ENCODE peak calls at places on chromosomes 11 and 22, in five cellular contexts. One of them, this sample, is unnamed.
A peak's percentile ranks its signal among the peaks of the same experiment; 100 is the strongest.

GRCh38 chr11:111983187-111983986 is 41.8 kb upstream of the DLAT start:
- DNase-seq in tibial artery: no peak
- DNase-seq in activated effector memory CD4-positive, alpha-beta T cell treated with anti-CD3 and anti-CD28 coated beads, Interleukin-2, amount 50 U/mL, for 16 hours: no peak
- DNase-seq in IMR-90: peak; percentile 72
- DNase-seq in brain microvascular endothelial cell: no peak
- DNase-seq in this sample: no peak

GRCh38 chr11:73715551-73715950 is 45.3 kb downstream of the RAB6A start:
- DNase-seq in tibial artery: no peak
- DNase-seq in activated effector memory CD4-positive, alpha-beta T cell treated with anti-CD3 and anti-CD28 coated beads, Interleukin-2, amount 50 U/mL, for 16 hours: no peak
- DNase-seq in IMR-90: no peak
- DNase-seq in brain microvascular endothelial cell: no peak
- DNase-seq in this sample: no peak

GRCh38 chr22:42820075-42820763 is 36.9 kb downstream of the ARFGAP3 start:
- DNase-seq in tibial artery: no peak
- DNase-seq in activated effector memory CD4-positive, alpha-beta T cell treated with anti-CD3 and anti-CD28 coated beads, Interleukin-2, amount 50 U/mL, for 16 hours: no peak
- DNase-seq in IMR-90: peak; percentile 93
- DNase-seq in brain microvascular endothelial cell: peak; percentile 40
- DNase-seq in this sample: no peak

GRCh38 chr11:123841189-123841588 is 35.0 kb upstream of the OR6M1 start:
- DNase-seq in tibial artery: no peak
- DNase-seq in activated effector memory CD4-positive, alpha-beta T cell treated with anti-CD3 and anti-CD28 coated beads, Interleukin-2, amount 50 U/mL, for 16 hours: no peak
- DNase-seq in IMR-90: no peak
- DNase-seq in brain microvascular endothelial cell: no peak
- DNase-seq in this sample: no peak

GRCh38 chr11:123137496-123138270 is 57.4 kb downstream of the CLMP start:
- DNase-seq in tibial artery: peak; percentile 83
- DNase-seq in activated effector memory CD4-positive, alpha-beta T cell treated with anti-CD3 and anti-CD28 coated beads, Interleukin-2, amount 50 U/mL, for 16 hours: no peak
- DNase-seq in IMR-90: peak; percentile 75
- DNase-seq in brain microvascular endothelial cell: peak; percentile 46
- DNase-seq in this sample: peak; percentile 93

GRCh38 chr11:66183581-66184048 is 84.8 kb upstream of the RAB1B start:
- DNase-seq in tibial artery: no peak
- DNase-seq in activated effector memory CD4-positive, alpha-beta T cell treated with anti-CD3 and anti-CD28 coated beads, Interleukin-2, amount 50 U/mL, for 16 hours: no peak
- DNase-seq in IMR-90: no peak
- DNase-seq in brain microvascular endothelial cell: peak; percentile 22
- DNase-seq in this sample: no peak

GRCh38 chr11:24422371-24422770 is 74.5 kb upstream of the LUZP2 start:
- DNase-seq in tibial artery: no peak
- DNase-seq in activated effector memory CD4-positive, alpha-beta T cell treated with anti-CD3 and anti-CD28 coated beads, Interleukin-2, amount 50 U/mL, for 16 hours: no peak
- DNase-seq in IMR-90: peak; percentile 36
- DNase-seq in brain microvascular endothelial cell: peak; percentile 18
- DNase-seq in this sample: no peak

GRCh38 chr11:1655168-1656060 is 25.8 kb downstream of the KRTAP5-5 start:
- DNase-seq in tibial artery: peak; percentile 5
- DNase-seq in activated effector memory CD4-positive, alpha-beta T cell treated with anti-CD3 and anti-CD28 coated beads, Interleukin-2, amount 50 U/mL, for 16 hours: peak; percentile 47
- DNase-seq in IMR-90: no peak
- DNase-seq in brain microvascular endothelial cell: no peak
- DNase-seq in this sample: no peak

GRCh38 chr11:70567680-70568503 is 169.6 kb downstream of the CTTN start:
- DNase-seq in tibial artery: peak; percentile 67
- DNase-seq in activated effector memory CD4-positive, alpha-beta T cell treated with anti-CD3 and anti-CD28 coated beads, Interleukin-2, amount 50 U/mL, for 16 hours: no peak
- DNase-seq in IMR-90: peak; percentile 10
- DNase-seq in brain microvascular endothelial cell: peak; percentile 22
- DNase-seq in this sample: peak; percentile 76

GRCh38 chr22:45511847-45512261 is 9.2 kb downstream of the FBLN1 start:
- DNase-seq in tibial artery: peak; percentile 87
- DNase-seq in activated effector memory CD4-positive, alpha-beta T cell treated with anti-CD3 and anti-CD28 coated beads, Interleukin-2, amount 50 U/mL, for 16 hours: no peak
- DNase-seq in IMR-90: peak; percentile 93
- DNase-seq in brain microvascular endothelial cell: peak; percentile 70
- DNase-seq in this sample: peak; percentile 96

GRCh38 chr11:67644042-67644441 is 4.5 kb upstream of the TBX10 start:
- DNase-seq in tibial artery: no peak
- DNase-seq in activated effector memory CD4-positive, alpha-beta T cell treated with anti-CD3 and anti-CD28 coated beads, Interleukin-2, amount 50 U/mL, for 16 hours: peak; percentile 27
- DNase-seq in IMR-90: no peak
- DNase-seq in brain microvascular endothelial cell: no peak
- DNase-seq in this sample: no peak

GRCh38 chr22:39171623-39172264 is 19.3 kb upstream of the CBX7 start:
- DNase-seq in tibial artery: no peak
- DNase-seq in activated effector memory CD4-positive, alpha-beta T cell treated with anti-CD3 and anti-CD28 coated beads, Interleukin-2, amount 50 U/mL, for 16 hours: peak; percentile 57
- DNase-seq in IMR-90: no peak
- DNase-seq in brain microvascular endothelial cell: no peak
- DNase-seq in this sample: no peak

GRCh38 chr11:100639140-100639539 is 47.9 kb upstream of the ARHGAP42 start:
- DNase-seq in tibial artery: no peak
- DNase-seq in activated effector memory CD4-positive, alpha-beta T cell treated with anti-CD3 and anti-CD28 coated beads, Interleukin-2, amount 50 U/mL, for 16 hours: no peak
- DNase-seq in IMR-90: peak; percentile 83
- DNase-seq in brain microvascular endothelial cell: peak; percentile 64
- DNase-seq in this sample: no peak

GRCh38 chr11:57073121-57073520 is 84.4 kb downstream of the OR5AK2 start:
- DNase-seq in tibial artery: no peak
- DNase-seq in activated effector memory CD4-positive, alpha-beta T cell treated with anti-CD3 and anti-CD28 coated beads, Interleukin-2, amount 50 U/mL, for 16 hours: no peak
- DNase-seq in IMR-90: peak; percentile 8
- DNase-seq in brain microvascular endothelial cell: peak; percentile 20
- DNase-seq in this sample: no peak

This sample was measured in sigmoid colon.